ENCODE peak calls at places on chromosomes 2 and 18, in ten cellular contexts. One of them, this sample, is unnamed.

GRCh38 chr2:224196789-224197188 is 157.7 kb upstream of the SERPINE2 start:
- DNase-seq in CD8-positive, alpha-beta memory T cell: no peak
- DNase-seq in HTR-8/SVneo: no peak
- DNase-seq in NB4: no peak
- DNase-seq in tibial artery: no peak
- DNase-seq in A549: no peak
- DNase-seq in NCI-H1694 treated with DMSO at 0.1 percent for 48 hours: no peak
- DNase-seq in endothelial cell of umbilical vein: no peak
- DNase-seq in GM23248: peak
- DNase-seq in IMR-90: no peak
- DNase-seq in this sample: no peak

GRCh38 chr2:206163251-206163880 is 3.7 kb downstream of the EEF1B2 start:
- DNase-seq in A549: no peak
- DNase-seq in GM23248: peak
- DNase-seq in HTR-8/SVneo: no peak
- DNase-seq in endothelial cell of umbilical vein: no peak
- DNase-seq in NB4: peak
- DNase-seq in IMR-90: no peak
- DNase-seq in NCI-H1694 treated with DMSO at 0.1 percent for 48 hours: no peak
- DNase-seq in tibial artery: no peak
- DNase-seq in CD8-positive, alpha-beta memory T cell: no peak
- DNase-seq in this sample: no peak

GRCh38 chr2:201918981-201919380 is 112.6 kb downstream of the CDK15 start:
- DNase-seq in A549: no peak
- DNase-seq in IMR-90: no peak
- DNase-seq in tibial artery: no peak
- DNase-seq in NB4: no peak
- DNase-seq in GM23248: no peak
- DNase-seq in NCI-H1694 treated with DMSO at 0.1 percent for 48 hours: no peak
- DNase-seq in CD8-positive, alpha-beta memory T cell: no peak
- DNase-seq in endothelial cell of umbilical vein: no peak
- DNase-seq in HTR-8/SVneo: no peak
- DNase-seq in this sample: no peak

GRCh38 chr2:164745012-164745797 is 96.4 kb downstream of the COBLL1 start:
- DNase-seq in tibial artery: no peak
- DNase-seq in CD8-positive, alpha-beta memory T cell: no peak
- DNase-seq in HTR-8/SVneo: no peak
- DNase-seq in endothelial cell of umbilical vein: peak
- DNase-seq in A549: no peak
- DNase-seq in NB4: no peak
- DNase-seq in NCI-H1694 treated with DMSO at 0.1 percent for 48 hours: no peak
- DNase-seq in IMR-90: peak
- DNase-seq in GM23248: peak
- DNase-seq in this sample: no peak

GRCh38 chr18:58785171-58785805 is 79.4 kb upstream of the ZNF532 start:
- DNase-seq in NB4: no peak
- DNase-seq in endothelial cell of umbilical vein: peak
- DNase-seq in tibial artery: no peak
- DNase-seq in A549: peak
- DNase-seq in NCI-H1694 treated with DMSO at 0.1 percent for 48 hours: no peak
- DNase-seq in CD8-positive, alpha-beta memory T cell: no peak
- DNase-seq in GM23248: peak
- DNase-seq in IMR-90: peak
- DNase-seq in HTR-8/SVneo: peak
- DNase-seq in this sample: no peak

GRCh38 chr2:105796131-105796638 is 51.5 kb downstream of the NCK2 start:
- DNase-seq in NCI-H1694 treated with DMSO at 0.1 percent for 48 hours: no peak
- DNase-seq in NB4: peak
- DNase-seq in HTR-8/SVneo: no peak
- DNase-seq in endothelial cell of umbilical vein: no peak
- DNase-seq in tibial artery: no peak
- DNase-seq in GM23248: no peak
- DNase-seq in IMR-90: no peak
- DNase-seq in CD8-positive, alpha-beta memory T cell: peak
- DNase-seq in A549: no peak
- DNase-seq in this sample: no peak

GRCh38 chr2:175435012-175435411 is 253.5 kb upstream of the ATP5MC3 start:
- DNase-seq in GM23248: no peak
- DNase-seq in HTR-8/SVneo: no peak
- DNase-seq in tibial artery: no peak
- DNase-seq in endothelial cell of umbilical vein: no peak
- DNase-seq in A549: no peak
- DNase-seq in IMR-90: no peak
- DNase-seq in NB4: peak
- DNase-seq in CD8-positive, alpha-beta memory T cell: no peak
- DNase-seq in NCI-H1694 treated with DMSO at 0.1 percent for 48 hours: no peak
- DNase-seq in this sample: no peak

GRCh38 chr18:48934400-48934707 is 16.4 kb downstream of the SMAD7 start:
- DNase-seq in HTR-8/SVneo: no peak
- DNase-seq in A549: no peak
- DNase-seq in CD8-positive, alpha-beta memory T cell: no peak
- DNase-seq in IMR-90: no peak
- DNase-seq in tibial artery: no peak
- DNase-seq in GM23248: peak
- DNase-seq in NCI-H1694 treated with DMSO at 0.1 percent for 48 hours: no peak
- DNase-seq in endothelial cell of umbilical vein: no peak
- DNase-seq in NB4: no peak
- DNase-seq in this sample: no peak

GRCh38 chr2:53452957-53453748 is 314.5 kb upstream of the CHAC2 start:
- DNase-seq in CD8-positive, alpha-beta memory T cell: no peak
- DNase-seq in IMR-90: no peak
- DNase-seq in GM23248: no peak
- DNase-seq in NCI-H1694 treated with DMSO at 0.1 percent for 48 hours: no peak
- DNase-seq in A549: no peak
- DNase-seq in NB4: no peak
- DNase-seq in tibial artery: no peak
- DNase-seq in endothelial cell of umbilical vein: no peak
- DNase-seq in HTR-8/SVneo: no peak
- DNase-seq in this sample: no peak

GRCh38 chr2:241142593-241142992 is 6.7 kb downstream of the PASK start:
- DNase-seq in tibial artery: peak
- DNase-seq in CD8-positive, alpha-beta memory T cell: no peak
- DNase-seq in endothelial cell of umbilical vein: no peak
- DNase-seq in GM23248: no peak
- DNase-seq in NCI-H1694 treated with DMSO at 0.1 percent for 48 hours: no peak
- DNase-seq in IMR-90: no peak
- DNase-seq in A549: no peak
- DNase-seq in NB4: no peak
- DNase-seq in HTR-8/SVneo: no peak
- DNase-seq in this sample: no peak

This sample was measured in naive thymus-derived CD4-positive, alpha-beta T cell.